ENCODE peak calls at places on chromosomes 16 and 17, in eight cellular contexts. C, N, T, R, J, G, M and F are unnamed samples.

GRCh38 chr17:78122221-78122990 is 6.1 kb downstream of the TMC6 start:
- DNase-seq in C (no peak), N (no peak), T (no peak), R (no peak), J (no peak), G (no peak), M (no peak), F (no peak)

GRCh38 chr17:850828-851759 is 68.9 kb downstream of the MRM3 start:
- DNase-seq in C (peak; percentile 57), N (no peak), T (peak; percentile 30), R (no peak), J (no peak), G (no peak), M (no peak), F (no peak)

GRCh38 chr16:68369168-68369567 is 58.3 kb downstream of the PRMT7 start:
- DNase-seq in C (no peak), N (no peak), T (no peak), R (no peak), J (no peak), G (no peak), M (no peak), F (no peak)

GRCh38 chr16:54422569-54422978 is 136.0 kb upstream of the IRX3 start:
- DNase-seq in C (peak; percentile 10), N (no peak), T (no peak), R (no peak), J (no peak), G (no peak), M (peak; percentile 11), F (no peak)

GRCh38 chr17:67573987-67574657 is 143.6 kb upstream of the NOL11 start:
- DNase-seq in C (no peak), N (no peak), T (no peak), R (no peak), J (no peak), G (no peak), M (no peak), F (no peak)

GRCh38 chr16:78461496-78461938 is 362.1 kb downstream of the WWOX start:
- DNase-seq in C (peak; percentile 0), N (no peak), T (peak; percentile 50), R (no peak), J (no peak), G (no peak), M (no peak), F (no peak)

GRCh38 chr16:22189473-22190168 is 16.5 kb upstream of the EEF2K start:
- DNase-seq in C (peak; percentile 75), N (no peak), T (peak; percentile 32), R (peak; percentile 90), J (peak; percentile 93), G (peak; percentile 91), M (no peak), F (no peak)

GRCh38 chr16:3364774-3365427 is 9.2 kb downstream of the OR2C1 start:
- DNase-seq in C (peak; percentile 93), N (peak; percentile 68), T (peak; percentile 97), R (peak; percentile 81), J (peak; percentile 80), G (peak; percentile 65), M (peak; percentile 80), F (peak; percentile 35)

GRCh38 chr17:28737770-28738679 is 5.8 kb upstream of the TRAF4 start:
- DNase-seq in C (peak; percentile 49), N (no peak), T (no peak), R (no peak), J (no peak), G (no peak), M (no peak), F (peak; percentile 30)